ENCODE peak calls at places on chromosome 6, in four cellular contexts. I, C, P and N are unnamed samples.

GRCh38 chr6:30727920-30728605 is 7.9 kb downstream of the TUBB start:
- DNase-seq in I (peak; percentile 31), C (no peak), P (no peak), N (no peak)

GRCh38 chr6:39335780-39336541 is 13.5 kb upstream of the KCNK16 start:
- DNase-seq in I (no peak), C (no peak), P (no peak), N (no peak)

GRCh38 chr6:41638801-41639555 is 710 bp downstream of the MDFI start:
- DNase-seq in I (no peak), C (no peak), P (no peak), N (no peak)

GRCh38 chr6:38612386-38612965 is 27.3 kb downstream of the BTBD9 start:
- DNase-seq in I (no peak), C (no peak), P (no peak), N (no peak)

GRCh38 chr6:42313038-42313437 is 95.4 kb upstream of the MRPS10 start:
- DNase-seq in I (no peak), C (no peak), P (no peak), N (no peak)

GRCh38 chr6:20400476-20401402 is 940 bp upstream of the E2F3 start:
- DNase-seq in I (peak; percentile 91), C (peak; percentile 50), P (no peak), N (peak; percentile 84)

GRCh38 chr6:63634630-63635029 is 972 bp upstream of the PHF3 start:
- DNase-seq in I (peak; percentile 44), C (peak; percentile 23), P (no peak), N (no peak)

GRCh38 chr6:167683028-167683862 is 143.5 kb upstream of the AFDN start:
- DNase-seq in I (no peak), C (peak; percentile 100), P (no peak), N (peak; percentile 82)

GRCh38 chr6:165653196-165653595 is 9.8 kb downstream of the PDE10A start:
- DNase-seq in I (no peak), C (no peak), P (no peak), N (no peak)

GRCh38 chr6:45024610-45025009 is 303.5 kb upstream of the RUNX2 start:
- DNase-seq in I (no peak), C (no peak), P (no peak), N (no peak)

GRCh38 chr6:62285612-62286469 is at the start of gene KHDRBS2:
- DNase-seq in I (no peak), C (peak; percentile 3), P (peak; percentile 89), N (no peak)

GRCh38 chr6:138722425-138723371 is 50.9 kb upstream of the CCDC28A start:
- DNase-seq in I (peak; percentile 5), C (peak; percentile 19), P (no peak), N (peak; percentile 92)

GRCh38 chr6:10696655-10697054 is 1.9 kb downstream of the PAK1IP1 start:
- DNase-seq in I (no peak), C (no peak), P (no peak), N (no peak)

GRCh38 chr6:139282684-139283083 is 9.1 kb downstream of the TXLNB start:
- DNase-seq in I (no peak), C (no peak), P (no peak), N (no peak)

GRCh38 chr6:117910549-117910948 is 3.5 kb downstream of the SLC35F1 start:
- DNase-seq in I (no peak), C (no peak), P (no peak), N (no peak)

GRCh38 chr6:293185-294174 is 1.2 kb downstream of the DUSP22 start:
- DNase-seq in I (no peak), C (no peak), P (no peak), N (no peak)

GRCh38 chr6:95742895-95743294 is 165.6 kb downstream of the MANEA start:
- DNase-seq in I (no peak), C (no peak), P (no peak), N (no peak)

GRCh38 chr6:14706378-14706929 is 539.4 kb upstream of the JARID2 start:
- DNase-seq in I (peak; percentile 92), C (no peak), P (no peak), N (peak; percentile 48)

GRCh38 chr6:40810176-40810575 is 223.0 kb upstream of the LRFN2 start:
- DNase-seq in I (no peak), C (no peak), P (no peak), N (no peak)

GRCh38 chr6:28802417-28803336 is 121.1 kb downstream of the TRIM27 start:
- DNase-seq in I (peak; percentile 91), C (peak; percentile 62), P (peak; percentile 50), N (peak; percentile 58)

GRCh38 chr6:25041676-25042598 is 106.2 kb upstream of the RIPOR2 start:
- DNase-seq in I (no peak), C (no peak), P (no peak), N (no peak)

GRCh38 chr6:158907931-158908330 is 88.8 kb upstream of the EZR start:
- DNase-seq in I (no peak), C (no peak), P (no peak), N (no peak)

GRCh38 chr6:14873132-14873531 is 372.7 kb upstream of the JARID2 start:
- DNase-seq in I (no peak), C (no peak), P (no peak), N (no peak)

GRCh38 chr6:22071655-22072054 is 225.2 kb downstream of the PRL start:
- DNase-seq in I (no peak), C (no peak), P (no peak), N (no peak)

GRCh38 chr6:16243055-16243454 is 4.7 kb downstream of the GMPR start:
- DNase-seq in I (no peak), C (no peak), P (no peak), N (no peak)

GRCh38 chr6:11835065-11835464 is 56.5 kb upstream of the ADTRP start:
- DNase-seq in I (no peak), C (no peak), P (no peak), N (no peak)

GRCh38 chr6:15296249-15296648 is 50.4 kb downstream of the JARID2 start:
- DNase-seq in I (no peak), C (no peak), P (no peak), N (no peak)

DNA sequence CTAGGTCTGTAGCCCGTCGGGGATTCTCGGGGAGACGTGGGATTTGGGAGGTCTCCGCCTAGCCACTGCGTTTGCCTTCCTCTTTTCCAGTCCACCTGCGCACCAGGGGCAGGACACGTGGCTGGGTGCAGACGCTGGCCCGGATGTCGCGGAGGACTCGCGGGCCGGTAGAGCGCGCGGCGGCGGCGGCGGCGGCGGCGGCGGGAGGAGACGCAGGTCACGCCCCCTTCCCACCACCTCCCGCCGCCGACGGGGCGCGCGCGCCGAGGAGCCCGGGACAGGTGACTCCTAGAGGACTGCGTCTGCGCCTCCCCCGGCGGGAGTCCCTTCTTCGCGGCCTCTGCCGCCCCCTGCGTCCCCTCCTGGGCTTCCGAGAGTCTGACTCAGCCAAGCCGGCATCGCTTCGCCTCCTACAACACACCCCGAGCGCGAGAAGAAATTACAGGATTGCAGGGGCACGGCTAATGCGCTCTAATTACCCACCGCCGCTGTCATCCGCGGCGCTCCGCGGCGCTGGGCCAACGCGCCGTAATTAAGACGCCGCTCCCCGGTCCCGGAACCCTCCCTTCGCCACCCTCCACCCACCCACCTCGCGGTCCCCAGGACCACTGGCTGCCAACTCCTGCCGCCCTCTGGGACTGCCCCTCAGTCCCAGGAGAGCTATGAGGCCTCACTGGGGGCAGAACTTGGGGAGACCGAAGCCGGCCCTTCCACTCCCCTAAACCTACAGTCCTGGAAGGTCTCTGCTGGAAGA is 124.5 kb downstream of the MRPL14 start:
- DNase-seq in I (no peak), C (no peak), P (peak; percentile 44), N (no peak)
- TF ChIP-seq FOSL1 in I (no peak), C (no peak), P (no peak), N (no peak)

GRCh38 chr6:143517447-143517773 is 5.9 kb upstream of the FUCA2 start:
- DNase-seq in I (no peak), C (no peak), P (no peak), N (no peak)

GRCh38 chr6:143514996-143515760 is 3.7 kb upstream of the FUCA2 start:
- DNase-seq in I (peak; percentile 14), C (no peak), P (no peak), N (no peak)

GRCh38 chr6:143515766-143516355 is 4.3 kb upstream of the FUCA2 start:
- DNase-seq in I (no peak), C (no peak), P (no peak), N (no peak)

GRCh38 chr6:143513410-143513809 is 1.9 kb upstream of the FUCA2 start:
- DNase-seq in I (peak; percentile 77), C (peak; percentile 38), P (no peak), N (no peak)

GRCh38 chr6:143516700-143517446 is 5.4 kb upstream of the FUCA2 start:
- DNase-seq in I (peak; percentile 49), C (no peak), P (no peak), N (no peak)
- H3K4me1 ChIP-seq in I (peaks cover 8% of the 10 kb centered on the region), C (peaks cover 11% of the 10 kb centered on the region), P (peaks cover 12% of the 10 kb centered on the region), N (peaks cover 2% of the 10 kb centered on the region)

GRCh38 chr6:35948725-35949124 is 27.8 kb upstream of the SRPK1 start:
- DNase-seq in I (peak; percentile 61), C (peak; percentile 38), P (no peak), N (peak; percentile 40)
- H2AFZ ChIP-seq in I (no peak overlapping the region), C (no peak overlapping the region), P (no peak overlapping the region), N (peak overlapping the region; percentile 54)

GRCh38 chr6:156977527-156978291 is 200.5 kb downstream of the ARID1B start:
- DNase-seq in I (no peak), C (no peak), P (no peak), N (no peak)

GRCh38 chr6:156978948-156979347 is 201.8 kb downstream of the ARID1B start:
- DNase-seq in I (no peak), C (no peak), P (no peak), N (no peak)

GRCh38 chr6:156982168-156982567 is 205.0 kb downstream of the ARID1B start:
- DNase-seq in I (no peak), C (no peak), P (no peak), N (no peak)

GRCh38 chr6:156980948-156981347 is 203.8 kb downstream of the ARID1B start:
- DNase-seq in I (no peak), C (no peak), P (no peak), N (no peak)

DNA sequence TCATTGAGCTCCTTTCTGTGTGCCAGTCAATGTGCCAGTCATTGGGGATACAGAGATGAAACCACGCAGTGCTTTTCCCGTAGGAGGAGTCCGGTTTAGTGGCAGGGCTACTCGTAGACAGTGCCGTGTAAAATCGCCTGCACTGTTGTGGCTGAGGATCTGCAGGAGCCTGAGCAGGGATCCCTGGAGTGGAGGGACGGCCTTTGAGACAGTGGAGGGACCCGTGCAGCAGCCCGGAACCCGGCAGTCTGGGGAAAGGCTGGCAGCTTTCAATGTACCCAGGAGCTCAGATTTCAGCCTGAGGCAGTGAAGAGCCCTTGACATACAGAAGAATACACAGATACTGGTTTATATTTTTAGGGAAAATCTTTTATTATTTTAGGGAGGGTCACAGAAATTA is 203.3 kb downstream of the ARID1B start:
- DNase-seq in I (no peak), C (no peak), P (no peak), N (no peak)
- TF ChIP-seq FOSL1 in I (no peak), C (no peak), P (no peak), N (no peak)

DNA sequence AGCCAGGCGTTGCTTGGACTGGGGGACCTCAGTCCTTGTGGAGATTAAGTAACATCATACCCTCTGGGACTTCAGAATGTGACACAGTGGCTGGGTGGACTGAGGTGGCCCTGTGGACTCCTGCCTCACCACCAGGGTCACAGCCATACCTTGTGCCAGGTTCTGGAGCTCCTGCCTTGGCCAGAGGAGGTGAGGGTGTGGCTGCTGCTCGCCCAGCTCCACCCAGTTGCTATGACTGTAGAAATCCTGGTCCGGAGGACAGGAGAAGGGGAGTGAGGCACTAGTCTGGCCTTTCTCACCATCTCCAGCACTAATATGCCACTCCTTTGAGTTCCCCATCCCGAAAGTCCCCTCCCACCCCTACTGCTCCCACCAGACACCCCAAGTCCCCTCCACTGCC is 1.9 kb downstream of the VWA7 start:
- DNase-seq in I (peak; percentile 55), C (no peak), P (no peak), N (no peak)
- H3K4me1 ChIP-seq in I (peaks cover 87% of the 10 kb centered on the region), C (peaks cover 59% of the 10 kb centered on the region), P (no peaks in the 10 kb centered on the region), N (peaks cover 67% of the 10 kb centered on the region)

GRCh38 chr6:35452186-35453090 is at the start of gene FANCE:
- DNase-seq in I (peak; percentile 98), C (peak; percentile 84), P (peak; percentile 90), N (peak; percentile 81)
- H2AFZ ChIP-seq in I (peak within 1 kb of the TSS; percentile 94), C (peak within 1 kb of the TSS; percentile 82), P (peak within 1 kb of the TSS; percentile 92), N (peak within 1 kb of the TSS; percentile 75)